ENCODE peak calls at places on chromosomes 7 and 10, in six cellular contexts. One of them, this sample, is unnamed.

GRCh38 chr10:34575882-34576281 is 239.2 kb downstream of the PARD3 start:
- DNase-seq in KBM-7: no peak
- DNase-seq in WTC11: no peak
- DNase-seq in NCI-H1417: no peak
- DNase-seq in NCI-H1105: no peak
- DNase-seq in HEK293T: no peak
- DNase-seq in this sample: no peak

GRCh38 chr10:33612116-33612515 is 277.6 kb upstream of the NRP1 start:
- DNase-seq in KBM-7: no peak
- DNase-seq in WTC11: no peak
- DNase-seq in NCI-H1417: no peak
- DNase-seq in NCI-H1105: no peak
- DNase-seq in HEK293T: no peak
- DNase-seq in this sample: no peak

GRCh38 chr10:69911571-69912528 is 110.1 kb downstream of the COL13A1 start:
- DNase-seq in KBM-7: no peak
- DNase-seq in WTC11: no peak
- DNase-seq in NCI-H1417: no peak
- DNase-seq in NCI-H1105: no peak
- DNase-seq in HEK293T: no peak
- DNase-seq in this sample: no peak

GRCh38 chr7:111622084-111622483 is 59.8 kb upstream of the IMMP2L start:
- DNase-seq in KBM-7: no peak
- DNase-seq in WTC11: no peak
- DNase-seq in NCI-H1417: no peak
- DNase-seq in NCI-H1105: no peak
- DNase-seq in HEK293T: no peak
- DNase-seq in this sample: no peak

GRCh38 chr7:135685306-135686084 is 23.2 kb downstream of the STMP1 start:
- DNase-seq in KBM-7: no peak
- DNase-seq in WTC11: no peak
- DNase-seq in NCI-H1417: no peak
- DNase-seq in NCI-H1105: no peak
- DNase-seq in HEK293T: no peak
- DNase-seq in this sample: no peak

GRCh38 chr7:4738711-4739527 is 36.5 kb upstream of the AP5Z1 start:
- DNase-seq in KBM-7: peak; percentile 72
- DNase-seq in WTC11: no peak
- DNase-seq in NCI-H1417: peak; percentile 83
- DNase-seq in NCI-H1105: no peak
- DNase-seq in HEK293T: no peak
- DNase-seq in this sample: peak; percentile 59

GRCh38 chr10:92131271-92131820 is 159.5 kb downstream of the CPEB3 start:
- DNase-seq in KBM-7: no peak
- DNase-seq in WTC11: no peak
- DNase-seq in NCI-H1417: no peak
- DNase-seq in NCI-H1105: no peak
- DNase-seq in HEK293T: no peak
- DNase-seq in this sample: no peak

GRCh38 chr10:124403548-124403947 is 15.2 kb downstream of the OAT start:
- DNase-seq in KBM-7: peak; percentile 85
- DNase-seq in WTC11: peak; percentile 30
- DNase-seq in NCI-H1417: peak; percentile 79
- DNase-seq in NCI-H1105: peak; percentile 40
- DNase-seq in HEK293T: peak; percentile 78
- DNase-seq in this sample: no peak

GRCh38 chr7:143318661-143319060 is 2.8 kb downstream of the CLCN1 start:
- DNase-seq in KBM-7: no peak
- DNase-seq in WTC11: no peak
- DNase-seq in NCI-H1417: no peak
- DNase-seq in NCI-H1105: no peak
- DNase-seq in HEK293T: no peak
- DNase-seq in this sample: no peak

This sample was measured in heart right ventricle.